ENCODE peak calls at places on chromosomes 11 and 22, in ten cellular contexts. Y, W, S, O, X, H, T, Z, N and V are unnamed samples.

GRCh38 chr11:113874920-113875413 is 405 bp downstream of the USP28 start:
- DNase-seq in H (no peak), S (no peak), N (peak; percentile 48), W (no peak), Y (no peak), O (peak; percentile 9), T (no peak), Z (no peak), X (no peak), V (no peak)

GRCh38 chr11:126265801-126266200 is 2.9 kb downstream of the SRPRA start:
- DNase-seq in W (no peak), N (no peak), S (peak; percentile 10), X (no peak), Y (no peak), Z (no peak), O (no peak), H (no peak), T (no peak), V (no peak)

GRCh38 chr11:134642206-134642605 is 230.2 kb upstream of the B3GAT1 start:
- DNase-seq in H (no peak), W (no peak), T (no peak), X (no peak), N (no peak), Z (no peak), S (no peak), O (no peak), Y (no peak), V (no peak)

GRCh38 chr11:118175031-118175531 is 1.4 kb downstream of the SCN2B start:
- DNase-seq in Z (no peak), N (peak; percentile 60), Y (no peak), H (no peak), S (peak; percentile 62), O (peak; percentile 33), T (no peak), W (peak; percentile 40), X (no peak), V (no peak)

GRCh38 chr11:6672006-6672405 is 11.1 kb downstream of the MRPL17 start:
- DNase-seq in O (no peak), H (no peak), W (no peak), N (no peak), Y (no peak), Z (no peak), T (no peak), S (no peak), X (no peak), V (no peak)

GRCh38 chr11:76087749-76088148 is 118.6 kb downstream of the WNT11 start:
- DNase-seq in X (no peak), Z (no peak), Y (no peak), W (no peak), O (no peak), S (no peak), T (no peak), H (no peak), N (no peak), V (no peak)

GRCh38 chr11:66546966-66547661 is 411 bp downstream of the ACTN3 start:
- DNase-seq in T (no peak), W (no peak), X (no peak), Y (no peak), Z (no peak), O (no peak), N (no peak), H (no peak), S (no peak), V (no peak)

GRCh38 chr22:38309614-38310517 is 7.4 kb downstream of the CSNK1E start:
- DNase-seq in W (no peak), H (no peak), X (no peak), O (no peak), S (no peak), N (no peak), Z (no peak), Y (no peak), T (peak; percentile 51), V (no peak)

GRCh38 chr11:67389477-67389876 is 2.3 kb upstream of the RAD9A start:
- DNase-seq in O (no peak), H (no peak), T (peak; percentile 52), S (no peak), Y (peak; percentile 56), X (no peak), N (no peak), W (peak; percentile 46), Z (peak; percentile 75), V (peak; percentile 64)

GRCh38 chr11:76783294-76783900 is at the start of gene TSKU:
- DNase-seq in N (peak; percentile 41), Z (no peak), Y (peak; percentile 36), W (no peak), S (no peak), H (no peak), O (no peak), T (no peak), X (peak; percentile 80), V (peak; percentile 67)

GRCh38 chr22:42292726-42293520 is 22.5 kb upstream of the TCF20 start:
- DNase-seq in N (no peak), S (no peak), H (no peak), O (no peak), Z (no peak), W (no peak), X (no peak), Y (no peak), T (no peak), V (no peak)

GRCh38 chr11:134958870-134959269 is 546.8 kb upstream of the B3GAT1 start:
- DNase-seq in Y (no peak), Z (no peak), N (no peak), X (no peak), W (no peak), O (no peak), H (no peak), S (no peak), T (no peak), V (no peak)

GRCh38 chr11:60739114-60739513 is 14.6 kb downstream of the MS4A18 start:
- DNase-seq in X (no peak), Y (no peak), S (no peak), T (no peak), Z (no peak), H (no peak), N (no peak), W (no peak), O (no peak), V (no peak)
- TF ChIP-seq CTCF in X (no peak), Y (no peak), S (no peak), T (no peak), Z (peak; percentile 5), H (no peak), N (no peak), W (no peak), O (no peak), V (peak; percentile 30)

DNA sequence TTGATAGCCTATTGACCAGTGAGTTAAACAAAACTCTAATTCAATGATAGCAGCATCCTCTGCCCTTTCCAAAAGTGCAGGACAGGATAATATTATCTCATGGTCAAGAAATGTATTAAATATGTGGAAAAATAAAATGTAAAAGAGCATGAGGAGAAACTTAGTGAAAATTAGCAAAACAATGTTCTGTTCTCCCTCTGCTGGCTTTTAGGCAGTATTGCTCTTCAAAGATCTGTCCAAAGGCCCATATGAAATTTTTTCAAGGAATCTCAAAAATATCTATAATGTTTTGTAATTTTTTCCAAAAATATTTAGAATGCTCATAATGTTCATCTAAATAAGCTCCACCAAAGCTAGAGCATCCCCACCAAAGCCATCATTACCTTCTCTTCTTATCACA is 8.3 kb upstream of the ARL14EP start:
- DNase-seq in S (no peak), W (no peak), N (no peak), X (no peak), Y (no peak), Z (no peak), T (peak; percentile 23), H (no peak), O (no peak), V (no peak)
- TF ChIP-seq CTCF in S (peak; percentile 55), W (peak; percentile 56), N (peak; percentile 48), X (peak; percentile 37), Y (peak; percentile 11), Z (peak; percentile 36), T (peak; percentile 46), H (peak; percentile 69), O (peak; percentile 40), V (peak; percentile 74)

DNA sequence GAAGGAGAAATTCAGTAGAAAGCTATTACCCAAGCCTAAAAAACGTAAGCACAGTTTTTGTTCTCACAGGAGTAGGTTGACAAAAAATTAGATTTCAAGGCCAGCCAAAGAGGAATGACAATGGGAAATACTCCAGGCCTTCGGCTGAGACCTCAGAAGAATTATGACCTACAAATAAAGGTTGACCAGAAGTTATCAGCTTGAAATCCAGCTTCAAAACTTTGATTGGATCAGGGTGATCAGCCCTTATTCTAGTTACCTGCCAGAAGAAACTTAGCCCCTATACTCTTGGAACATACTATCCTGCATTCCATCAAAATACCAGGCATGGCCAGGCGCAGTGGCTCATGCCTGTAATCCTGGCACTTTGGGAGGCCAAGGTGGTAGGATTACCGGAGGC is 68.4 kb upstream of the PRODH start:
- DNase-seq in H (no peak), T (no peak), Z (no peak), O (no peak), W (no peak), X (no peak), Y (no peak), S (no peak), N (no peak), V (no peak)
- TF ChIP-seq CTCF in H (no peak), T (no peak), Z (no peak), O (no peak), W (no peak), X (no peak), Y (no peak), S (no peak), N (no peak), V (no peak)

GRCh38 chr11:69943506-69943905 is 124.3 kb upstream of the FGF3 start:
- DNase-seq in X (peak; percentile 55), Y (no peak), N (no peak), S (no peak), W (peak; percentile 64), T (no peak), H (no peak), Z (peak; percentile 3), O (no peak), V (no peak)

GRCh38 chr11:69942333-69942820 is 123.2 kb upstream of the FGF3 start:
- DNase-seq in W (no peak), Y (no peak), X (peak; percentile 46), Z (no peak), H (no peak), O (no peak), N (no peak), S (no peak), T (no peak), V (no peak)

GRCh38 chr11:69941546-69942332 is 122.5 kb upstream of the FGF3 start:
- DNase-seq in W (peak; percentile 9), O (no peak), N (no peak), Z (peak; percentile 3), T (no peak), S (no peak), H (no peak), Y (no peak), X (peak; percentile 28), V (no peak)

GRCh38 chr11:69944146-69944795 is 125.1 kb upstream of the FGF3 start:
- DNase-seq in T (no peak), Z (peak; percentile 4), X (peak; percentile 42), S (no peak), H (no peak), W (peak; percentile 5), N (no peak), O (no peak), Y (no peak), V (no peak)

DNA sequence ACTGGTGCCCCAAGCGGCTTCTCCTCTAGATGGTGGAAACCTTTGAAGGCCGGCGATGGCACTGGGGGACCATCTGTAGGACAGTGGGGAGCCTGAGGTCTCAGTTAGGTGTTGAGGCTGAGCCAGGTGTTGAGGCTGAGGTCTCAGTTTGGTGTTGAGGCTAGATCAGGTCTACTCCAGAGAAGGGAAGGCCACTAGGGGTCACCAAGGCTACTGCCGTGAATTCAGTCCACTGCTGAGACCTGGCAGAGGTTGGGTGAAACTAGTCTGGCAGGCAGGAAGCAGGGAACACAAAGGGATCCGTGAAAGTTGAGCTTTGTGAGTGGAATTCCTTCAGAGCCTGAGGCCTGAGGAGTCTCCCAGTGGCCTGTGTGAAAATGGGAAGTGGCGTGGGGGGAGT is 123.8 kb upstream of the FGF3 start:
- DNase-seq in Y (no peak), O (no peak), Z (peak; percentile 12), H (no peak), T (no peak), N (no peak), X (peak; percentile 30), W (no peak), S (no peak), V (no peak)
- TF ChIP-seq CTCF in Y (no peak), O (no peak), Z (peak; percentile 30), H (no peak), T (no peak), N (no peak), X (no peak), W (peak; percentile 39), S (no peak), V (no peak)